ENCODE peak calls at places on chromosomes 16 and 17, in five cellular contexts. N is stimulated activated CD4-positive, alpha-beta T cell treated with anti-CD3 and anti-CD28 coated beads, Interleukin-1b, Interleukin-23, amount 100 ng/mL, for 48 hours; O is NCI-H1092 treated with DMSO at 0.1 percent for 48 hours; V is hepatic stellate cell; S is heart right ventricle. A is an unnamed sample.

GRCh38 chr17:48725005-48725293 is 2.0 kb downstream of the PRAC2 start:
- DNase-seq in N (no peak), O (no peak), V (no peak), S (no peak), A (no peak)

GRCh38 chr16:2910441-2910840 is 1.3 kb upstream of the FLYWCH1 start:
- DNase-seq in N (no peak), O (no peak), V (no peak), S (no peak), A (no peak)

GRCh38 chr16:89721644-89722391 is 481 bp downstream of the ZNF276 start:
- DNase-seq in N (peak; percentile 79), O (no peak), V (peak; percentile 65), S (peak; percentile 70), A (peak; percentile 81)

GRCh38 chr17:9414471-9414870 is 161.1 kb downstream of the STX8 start:
- DNase-seq in N (no peak), O (no peak), V (no peak), S (no peak), A (peak; percentile 52)

GRCh38 chr17:80187493-80187892 is 17.7 kb downstream of the CARD14 start:
- DNase-seq in N (no peak), O (no peak), V (no peak), S (peak; percentile 72), A (peak; percentile 73)

GRCh38 chr17:68759343-68760140 is 158.4 kb upstream of the FAM20A start:
- DNase-seq in N (peak; percentile 57), O (peak; percentile 75), V (peak; percentile 83), S (peak; percentile 81), A (peak; percentile 76)

GRCh38 chr16:15533386-15533785 is 99.0 kb downstream of the BMERB1 start:
- DNase-seq in N (no peak), O (no peak), V (no peak), S (no peak), A (no peak)

GRCh38 chr17:77423589-77424451 is 283.1 kb downstream of the SEC14L1 start:
- DNase-seq in N (no peak), O (peak; percentile 37), V (peak; percentile 93), S (peak; percentile 83), A (peak; percentile 77)

GRCh38 chr16:83271123-83271522 is 536.7 kb upstream of the HSBP1 start:
- DNase-seq in N (no peak), O (no peak), V (no peak), S (no peak), A (no peak)

A was measured in Peyer's patch.